ENCODE peak calls at places on chromosomes 2 and 18, in seven cellular contexts. Z, C, Q, X, L, A and S are unnamed samples.

GRCh38 chr2:174969091-174969734 is 36.0 kb downstream of the CHN1 start:
- DNase-seq in Z (no peak), C (no peak), Q (no peak), X (no peak), L (no peak), A (no peak), S (no peak)

GRCh38 chr2:203782262-203782976 is 76.0 kb downstream of the CD28 start:
- DNase-seq in Z (peak; percentile 86), C (no peak), Q (peak; percentile 21), X (peak; percentile 94), L (peak; percentile 61), A (peak; percentile 66), S (peak; percentile 4)

GRCh38 chr2:108407864-108408729 is 30.3 kb downstream of the SULT1C4 start:
- DNase-seq in Z (no peak), C (no peak), Q (no peak), X (peak; percentile 37), L (no peak), A (no peak), S (no peak)

GRCh38 chr2:219099319-219099718 is 38.6 kb upstream of the IHH start:
- DNase-seq in Z (no peak), C (no peak), Q (no peak), X (peak; percentile 80), L (no peak), A (no peak), S (no peak)

GRCh38 chr18:25826823-25827617 is 263.4 kb downstream of the SS18 start:
- DNase-seq in Z (no peak), C (no peak), Q (no peak), X (no peak), L (no peak), A (no peak), S (no peak)

GRCh38 chr2:41720298-41720697 is 327.5 kb upstream of the PKDCC start:
- DNase-seq in Z (no peak), C (no peak), Q (no peak), X (no peak), L (no peak), A (no peak), S (no peak)

GRCh38 chr18:48193521-48194251 is 215.5 kb downstream of the ZBTB7C start:
- DNase-seq in Z (no peak), C (no peak), Q (no peak), X (no peak), L (no peak), A (no peak), S (no peak)

GRCh38 chr2:143248631-143249030 is 119.4 kb downstream of the ARHGAP15 start:
- DNase-seq in Z (no peak), C (no peak), Q (no peak), X (no peak), L (no peak), A (no peak), S (no peak)

GRCh38 chr2:41698787-41699422 is 348.9 kb upstream of the PKDCC start:
- DNase-seq in Z (peak; percentile 27), C (peak; percentile 49), Q (peak; percentile 24), X (no peak), L (no peak), A (peak; percentile 20), S (no peak)

GRCh38 chr2:163348843-163349395 is 386.9 kb downstream of the FIGN start:
- DNase-seq in Z (no peak), C (no peak), Q (peak; percentile 6), X (peak; percentile 80), L (no peak), A (no peak), S (no peak)

GRCh38 chr18:6613581-6613980 is 115.9 kb upstream of the ARHGAP28 start:
- DNase-seq in Z (no peak), C (no peak), Q (no peak), X (no peak), L (no peak), A (no peak), S (no peak)

GRCh38 chr18:59546164-59546563 is 151.1 kb downstream of the CCBE1 start:
- DNase-seq in Z (no peak), C (no peak), Q (no peak), X (peak; percentile 94), L (no peak), A (no peak), S (no peak)

GRCh38 chr18:13608791-13609552 is 117.4 kb downstream of the FAM210A start:
- DNase-seq in Z (peak; percentile 62), C (no peak), Q (no peak), X (no peak), L (no peak), A (peak; percentile 40), S (no peak)

GRCh38 chr2:239114119-239114581 is 266.3 kb downstream of the TWIST2 start:
- DNase-seq in Z (no peak), C (peak; percentile 71), Q (no peak), X (peak; percentile 35), L (no peak), A (no peak), S (no peak)

GRCh38 chr2:233003658-233004555 is 9.1 kb downstream of the NGEF start:
- DNase-seq in Z (no peak), C (no peak), Q (no peak), X (no peak), L (no peak), A (no peak), S (no peak)

GRCh38 chr2:230916218-230916617 is 8.8 kb downstream of the GPR55 start:
- DNase-seq in Z (no peak), C (no peak), Q (no peak), X (no peak), L (no peak), A (peak; percentile 4), S (no peak)

GRCh38 chr2:174546519-174547506 is 50.8 kb downstream of the WIPF1 start:
- DNase-seq in Z (peak; percentile 74), C (no peak), Q (peak; percentile 16), X (peak; percentile 43), L (no peak), A (peak; percentile 39), S (no peak)

GRCh38 chr18:21996261-21996892 is 173.0 kb upstream of the GATA6 start:
- DNase-seq in Z (no peak), C (no peak), Q (no peak), X (no peak), L (no peak), A (no peak), S (no peak)

GRCh38 chr18:23857756-23858155 is 156.8 kb upstream of the TTC39C start:
- DNase-seq in Z (no peak), C (no peak), Q (no peak), X (peak; percentile 82), L (no peak), A (no peak), S (no peak)

GRCh38 chr2:241492174-241492565 is 16.2 kb downstream of the STK25 start:
- DNase-seq in Z (no peak), C (no peak), Q (no peak), X (no peak), L (no peak), A (no peak), S (no peak)